ENCODE peak calls at places on chromosome 1, in six cellular contexts. One of them, this sample, is unnamed.

GRCh38 chr1:90400121-90400520 is 317.0 kb downstream of the BARHL2 start:
- DNase-seq in lung: no peak
- DNase-seq in ascending aorta: no peak
- DNase-seq in cardiac fibroblast: peak
- DNase-seq in natural killer cell: no peak
- DNase-seq in left lung: no peak
- DNase-seq in this sample: no peak

GRCh38 chr1:147837845-147838363 is 64.7 kb upstream of the GJA8 start:
- DNase-seq in left lung: no peak
- DNase-seq in cardiac fibroblast: no peak
- DNase-seq in natural killer cell: no peak
- DNase-seq in lung: no peak
- DNase-seq in ascending aorta: no peak
- DNase-seq in this sample: no peak

GRCh38 chr1:207805841-207806421 is 54.1 kb downstream of the CD46 start:
- DNase-seq in lung: peak
- DNase-seq in cardiac fibroblast: peak
- DNase-seq in natural killer cell: no peak
- DNase-seq in ascending aorta: peak
- DNase-seq in left lung: peak
- DNase-seq in this sample: no peak

GRCh38 chr1:46466477-46467182 is 23.0 kb upstream of the DMBX1 start:
- DNase-seq in left lung: no peak
- DNase-seq in lung: no peak
- DNase-seq in cardiac fibroblast: peak
- DNase-seq in ascending aorta: no peak
- DNase-seq in natural killer cell: no peak
- DNase-seq in this sample: no peak

GRCh38 chr1:227543283-227544066 is 19.9 kb upstream of the ZNF678 start:
- DNase-seq in left lung: peak
- DNase-seq in cardiac fibroblast: no peak
- DNase-seq in ascending aorta: no peak
- DNase-seq in natural killer cell: no peak
- DNase-seq in lung: no peak
- DNase-seq in this sample: no peak

GRCh38 chr1:223811634-223812101 is 34.1 kb downstream of the TP53BP2 start:
- DNase-seq in left lung: no peak
- DNase-seq in natural killer cell: no peak
- DNase-seq in ascending aorta: no peak
- DNase-seq in cardiac fibroblast: peak
- DNase-seq in lung: no peak
- DNase-seq in this sample: no peak

GRCh38 chr1:231557898-231558710 is 29.6 kb downstream of the TSNAX start:
- DNase-seq in cardiac fibroblast: no peak
- DNase-seq in left lung: no peak
- DNase-seq in natural killer cell: no peak
- DNase-seq in ascending aorta: no peak
- DNase-seq in lung: no peak
- DNase-seq in this sample: no peak

GRCh38 chr1:222454782-222455181 is 93.1 kb downstream of the HHIPL2 start:
- DNase-seq in cardiac fibroblast: no peak
- DNase-seq in ascending aorta: peak
- DNase-seq in natural killer cell: no peak
- DNase-seq in lung: no peak
- DNase-seq in left lung: no peak
- DNase-seq in this sample: no peak

GRCh38 chr1:99685516-99686180 is 39.7 kb downstream of the PALMD start:
- DNase-seq in left lung: no peak
- DNase-seq in lung: peak
- DNase-seq in ascending aorta: peak
- DNase-seq in cardiac fibroblast: peak
- DNase-seq in natural killer cell: no peak
- DNase-seq in this sample: no peak

GRCh38 chr1:93251966-93252365 is 71.4 kb downstream of the CCDC18 start:
- DNase-seq in left lung: no peak
- DNase-seq in natural killer cell: no peak
- DNase-seq in lung: no peak
- DNase-seq in cardiac fibroblast: no peak
- DNase-seq in ascending aorta: no peak
- DNase-seq in this sample: no peak

GRCh38 chr1:151371340-151371739 is 1.2 kb downstream of the SELENBP1 start:
- DNase-seq in natural killer cell: no peak
- DNase-seq in cardiac fibroblast: peak
- DNase-seq in ascending aorta: peak
- DNase-seq in lung: peak
- DNase-seq in left lung: peak
- DNase-seq in this sample: no peak

GRCh38 chr1:167654975-167655575 is 25.0 kb downstream of the RCSD1 start:
- DNase-seq in lung: no peak
- DNase-seq in natural killer cell: no peak
- DNase-seq in cardiac fibroblast: peak
- DNase-seq in left lung: no peak
- DNase-seq in ascending aorta: no peak
- DNase-seq in this sample: no peak

GRCh38 chr1:17768651-17769241 is 13.6 kb downstream of the ACTL8 start:
- DNase-seq in cardiac fibroblast: peak
- DNase-seq in lung: peak
- DNase-seq in ascending aorta: peak
- DNase-seq in left lung: no peak
- DNase-seq in natural killer cell: no peak
- DNase-seq in this sample: no peak

GRCh38 chr1:109788695-109789521 is 25.2 kb upstream of the EPS8L3 start:
- DNase-seq in left lung: no peak
- DNase-seq in natural killer cell: no peak
- DNase-seq in ascending aorta: peak
- DNase-seq in lung: no peak
- DNase-seq in cardiac fibroblast: peak
- DNase-seq in this sample: no peak

GRCh38 chr1:246039585-246039984 is 467.5 kb downstream of the SMYD3 start:
- DNase-seq in natural killer cell: no peak
- DNase-seq in ascending aorta: no peak
- DNase-seq in lung: no peak
- DNase-seq in cardiac fibroblast: no peak
- DNase-seq in left lung: no peak
- DNase-seq in this sample: no peak

GRCh38 chr1:114002492-114003290 is 23.4 kb downstream of the OLFML3 start:
- DNase-seq in lung: no peak
- DNase-seq in natural killer cell: no peak
- DNase-seq in cardiac fibroblast: peak
- DNase-seq in ascending aorta: peak
- DNase-seq in left lung: no peak
- DNase-seq in this sample: no peak

GRCh38 chr1:60835649-60836048 is 246.7 kb upstream of the NFIA start:
- DNase-seq in ascending aorta: no peak
- DNase-seq in cardiac fibroblast: no peak
- DNase-seq in natural killer cell: no peak
- DNase-seq in left lung: no peak
- DNase-seq in lung: no peak
- DNase-seq in this sample: no peak

GRCh38 chr1:163822933-163823511 is 501.3 kb downstream of the NUF2 start:
- DNase-seq in cardiac fibroblast: peak
- DNase-seq in natural killer cell: no peak
- DNase-seq in left lung: no peak
- DNase-seq in ascending aorta: no peak
- DNase-seq in lung: no peak
- DNase-seq in this sample: no peak

GRCh38 chr1:67737875-67738274 is 52.9 kb downstream of the GADD45A start:
- DNase-seq in natural killer cell: no peak
- DNase-seq in ascending aorta: no peak
- DNase-seq in cardiac fibroblast: no peak
- DNase-seq in lung: no peak
- DNase-seq in left lung: no peak
- DNase-seq in this sample: no peak

GRCh38 chr1:74699331-74699730 is 25.7 kb upstream of the ERICH3 start:
- DNase-seq in cardiac fibroblast: no peak
- DNase-seq in natural killer cell: no peak
- DNase-seq in lung: no peak
- DNase-seq in left lung: no peak
- DNase-seq in ascending aorta: no peak
- DNase-seq in this sample: no peak

GRCh38 chr1:206794294-206794908 is 22.1 kb upstream of the IL10 start:
- DNase-seq in left lung: no peak
- DNase-seq in ascending aorta: no peak
- DNase-seq in lung: no peak
- DNase-seq in cardiac fibroblast: no peak
- DNase-seq in natural killer cell: no peak
- DNase-seq in this sample: no peak

GRCh38 chr1:154730986-154731489 is 123.1 kb upstream of the ADAR start:
- DNase-seq in left lung: no peak
- DNase-seq in natural killer cell: no peak
- DNase-seq in ascending aorta: no peak
- DNase-seq in lung: no peak
- DNase-seq in cardiac fibroblast: peak
- DNase-seq in this sample: no peak

GRCh38 chr1:30403732-30404131 is 319.7 kb downstream of the MATN1 start:
- DNase-seq in lung: no peak
- DNase-seq in natural killer cell: no peak
- DNase-seq in cardiac fibroblast: no peak
- DNase-seq in ascending aorta: peak
- DNase-seq in left lung: no peak
- DNase-seq in this sample: no peak

GRCh38 chr1:229769006-229769405 is 143.0 kb downstream of the URB2 start:
- DNase-seq in natural killer cell: no peak
- DNase-seq in ascending aorta: no peak
- DNase-seq in cardiac fibroblast: no peak
- DNase-seq in left lung: no peak
- DNase-seq in lung: no peak
- DNase-seq in this sample: no peak

GRCh38 chr1:162007485-162007884 is 16.2 kb downstream of the OLFML2B start:
- DNase-seq in ascending aorta: no peak
- DNase-seq in lung: no peak
- DNase-seq in left lung: no peak
- DNase-seq in cardiac fibroblast: no peak
- DNase-seq in natural killer cell: no peak
- DNase-seq in this sample: no peak

GRCh38 chr1:109776911-109777310 is 13.2 kb upstream of the EPS8L3 start:
- DNase-seq in left lung: peak
- DNase-seq in lung: peak
- DNase-seq in cardiac fibroblast: peak
- DNase-seq in natural killer cell: peak
- DNase-seq in ascending aorta: peak
- DNase-seq in this sample: peak

GRCh38 chr1:118960026-118960561 is 28.0 kb downstream of the TBX15 start:
- DNase-seq in natural killer cell: no peak
- DNase-seq in ascending aorta: no peak
- DNase-seq in lung: no peak
- DNase-seq in cardiac fibroblast: no peak
- DNase-seq in left lung: no peak
- DNase-seq in this sample: no peak

GRCh38 chr1:96878640-96879039 is 157.1 kb downstream of the PTBP2 start:
- DNase-seq in lung: no peak
- DNase-seq in left lung: no peak
- DNase-seq in natural killer cell: no peak
- DNase-seq in cardiac fibroblast: no peak
- DNase-seq in ascending aorta: no peak
- DNase-seq in this sample: no peak

GRCh38 chr1:193184776-193185175 is 1.6 kb downstream of the B3GALT2 start:
- DNase-seq in ascending aorta: no peak
- DNase-seq in left lung: no peak
- DNase-seq in natural killer cell: no peak
- DNase-seq in cardiac fibroblast: no peak
- DNase-seq in lung: no peak
- DNase-seq in this sample: no peak
- TF ChIP-seq CTCF in ascending aorta: no peak
- TF ChIP-seq CTCF in left lung: no peak
- TF ChIP-seq CTCF in natural killer cell: no peak
- TF ChIP-seq CTCF in cardiac fibroblast: no peak
- TF ChIP-seq CTCF in lung: no peak
- TF ChIP-seq CTCF in this sample: no peak

GRCh38 chr1:187999973-188000372 is 1171.2 kb downstream of the PLA2G4A start:
- DNase-seq in cardiac fibroblast: peak
- DNase-seq in lung: no peak
- DNase-seq in natural killer cell: no peak
- DNase-seq in ascending aorta: no peak
- DNase-seq in left lung: no peak
- DNase-seq in this sample: no peak
- TF ChIP-seq CTCF in cardiac fibroblast: no peak
- TF ChIP-seq CTCF in lung: no peak
- TF ChIP-seq CTCF in natural killer cell: no peak
- TF ChIP-seq CTCF in ascending aorta: no peak
- TF ChIP-seq CTCF in left lung: no peak
- TF ChIP-seq CTCF in this sample: no peak

GRCh38 chr1:8378981-8379470 is 61.1 kb downstream of the SLC45A1 start:
- DNase-seq in cardiac fibroblast: no peak
- DNase-seq in left lung: no peak
- DNase-seq in natural killer cell: no peak
- DNase-seq in ascending aorta: no peak
- DNase-seq in lung: no peak
- DNase-seq in this sample: no peak

GRCh38 chr1:8378202-8378601 is 60.3 kb downstream of the SLC45A1 start:
- DNase-seq in ascending aorta: no peak
- DNase-seq in natural killer cell: no peak
- DNase-seq in cardiac fibroblast: peak
- DNase-seq in lung: no peak
- DNase-seq in left lung: no peak
- DNase-seq in this sample: no peak

GRCh38 chr1:8381618-8382017 is 63.7 kb downstream of the SLC45A1 start:
- DNase-seq in natural killer cell: no peak
- DNase-seq in cardiac fibroblast: no peak
- DNase-seq in ascending aorta: no peak
- DNase-seq in left lung: no peak
- DNase-seq in lung: no peak
- DNase-seq in this sample: no peak

GRCh38 chr1:8377382-8377928 is 59.5 kb downstream of the SLC45A1 start:
- DNase-seq in left lung: no peak
- DNase-seq in cardiac fibroblast: no peak
- DNase-seq in natural killer cell: no peak
- DNase-seq in ascending aorta: no peak
- DNase-seq in lung: no peak
- DNase-seq in this sample: no peak

GRCh38 chr1:8379513-8380186 is 61.7 kb downstream of the SLC45A1 start:
- DNase-seq in left lung: no peak
- DNase-seq in lung: no peak
- DNase-seq in cardiac fibroblast: no peak
- DNase-seq in natural killer cell: no peak
- DNase-seq in ascending aorta: no peak
- DNase-seq in this sample: no peak
- TF ChIP-seq CTCF in left lung: no peak
- TF ChIP-seq CTCF in lung: no peak
- TF ChIP-seq CTCF in cardiac fibroblast: no peak
- TF ChIP-seq CTCF in natural killer cell: no peak
- TF ChIP-seq CTCF in ascending aorta: no peak
- TF ChIP-seq CTCF in this sample: no peak

DNA sequence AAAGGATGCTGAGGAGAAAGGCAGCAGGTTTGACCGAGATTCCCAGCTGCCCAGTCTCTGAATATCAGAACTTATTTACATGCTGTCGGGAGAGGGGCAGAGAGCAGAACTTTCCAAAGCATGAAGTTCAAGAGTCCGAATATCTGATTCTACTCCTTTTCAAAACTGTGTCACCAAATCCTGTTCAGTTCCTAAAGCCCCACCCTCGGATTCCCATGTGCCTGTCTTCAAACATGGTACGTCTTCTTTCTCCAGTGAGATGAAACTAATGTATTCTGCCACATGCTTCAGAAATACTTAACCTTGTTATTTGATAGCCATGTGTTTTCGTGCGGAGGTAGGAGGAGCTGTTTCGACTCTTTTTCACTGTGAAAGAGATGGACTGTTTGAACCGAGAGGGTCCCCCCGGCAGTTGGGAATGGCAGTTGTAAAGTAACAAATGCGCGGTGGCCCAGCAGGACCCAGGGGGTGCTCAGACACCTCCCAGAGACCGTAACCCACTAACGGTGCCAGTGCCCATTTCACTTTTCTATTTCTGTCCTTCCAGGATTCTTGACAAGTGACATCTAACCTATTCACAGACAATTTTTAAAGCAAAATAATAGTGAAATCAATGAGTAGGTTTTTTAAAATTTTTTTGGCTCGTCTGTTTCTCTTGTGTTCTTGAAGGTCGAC is 67.1 kb downstream of the ZBTB18 start:
- DNase-seq in cardiac fibroblast: no peak
- DNase-seq in lung: no peak
- DNase-seq in left lung: no peak
- DNase-seq in natural killer cell: no peak
- DNase-seq in ascending aorta: no peak
- DNase-seq in this sample: no peak
- TF ChIP-seq CTCF in cardiac fibroblast: no peak
- TF ChIP-seq CTCF in lung: no peak
- TF ChIP-seq CTCF in left lung: no peak
- TF ChIP-seq CTCF in natural killer cell: no peak
- TF ChIP-seq CTCF in ascending aorta: no peak
- TF ChIP-seq CTCF in this sample: no peak

This sample was measured in activated B cell treated with CpG ODN at 0.5 μM for 24 hours.